ENCODE peak calls at places on chromosomes 7 and 10, in five cellular contexts. One of them, this sample, is unnamed.

GRCh38 chr10:34811126-34811967 is 3.7 kb downstream of the PARD3 start:
- DNase-seq in activated CD8-positive, alpha-beta T cell treated with anti-CD3 and anti-CD28 coated beads for 36 hours: no peak
- DNase-seq in fibroblast of the aortic adventitia: no peak
- DNase-seq in astrocyte: no peak
- DNase-seq in substantia nigra: no peak
- DNase-seq in this sample: no peak

GRCh38 chr7:29748286-29749099 is 57.8 kb upstream of the WIPF3 start:
- DNase-seq in activated CD8-positive, alpha-beta T cell treated with anti-CD3 and anti-CD28 coated beads for 36 hours: no peak
- DNase-seq in fibroblast of the aortic adventitia: peak
- DNase-seq in astrocyte: peak
- DNase-seq in substantia nigra: no peak
- DNase-seq in this sample: peak

GRCh38 chr7:44867073-44867990 is 18.0 kb downstream of the PURB start:
- DNase-seq in activated CD8-positive, alpha-beta T cell treated with anti-CD3 and anti-CD28 coated beads for 36 hours: peak
- DNase-seq in fibroblast of the aortic adventitia: peak
- DNase-seq in astrocyte: peak
- DNase-seq in substantia nigra: no peak
- DNase-seq in this sample: peak

GRCh38 chr10:130053561-130053960 is 57.1 kb downstream of the C10orf143 start:
- DNase-seq in activated CD8-positive, alpha-beta T cell treated with anti-CD3 and anti-CD28 coated beads for 36 hours: no peak
- DNase-seq in fibroblast of the aortic adventitia: no peak
- DNase-seq in astrocyte: no peak
- DNase-seq in substantia nigra: no peak
- DNase-seq in this sample: peak

GRCh38 chr7:9776900-9777299 is 1196.8 kb upstream of the PHF14 start:
- DNase-seq in activated CD8-positive, alpha-beta T cell treated with anti-CD3 and anti-CD28 coated beads for 36 hours: no peak
- DNase-seq in fibroblast of the aortic adventitia: no peak
- DNase-seq in astrocyte: no peak
- DNase-seq in substantia nigra: no peak
- DNase-seq in this sample: no peak

GRCh38 chr10:127150136-127150535 is 46.3 kb downstream of the INSYN2A start:
- DNase-seq in activated CD8-positive, alpha-beta T cell treated with anti-CD3 and anti-CD28 coated beads for 36 hours: no peak
- DNase-seq in fibroblast of the aortic adventitia: peak
- DNase-seq in astrocyte: peak
- DNase-seq in substantia nigra: no peak
- DNase-seq in this sample: peak

GRCh38 chr7:1269336-1269890 is 36.7 kb downstream of the UNCX start:
- DNase-seq in activated CD8-positive, alpha-beta T cell treated with anti-CD3 and anti-CD28 coated beads for 36 hours: no peak
- DNase-seq in fibroblast of the aortic adventitia: no peak
- DNase-seq in astrocyte: no peak
- DNase-seq in substantia nigra: no peak
- DNase-seq in this sample: no peak

GRCh38 chr7:137867289-137867688 is 20.5 kb upstream of the DGKI start:
- DNase-seq in activated CD8-positive, alpha-beta T cell treated with anti-CD3 and anti-CD28 coated beads for 36 hours: no peak
- DNase-seq in fibroblast of the aortic adventitia: no peak
- DNase-seq in astrocyte: no peak
- DNase-seq in substantia nigra: no peak
- DNase-seq in this sample: no peak

GRCh38 chr7:47518827-47519226 is 63.1 kb downstream of the TNS3 start:
- DNase-seq in activated CD8-positive, alpha-beta T cell treated with anti-CD3 and anti-CD28 coated beads for 36 hours: no peak
- DNase-seq in fibroblast of the aortic adventitia: no peak
- DNase-seq in astrocyte: peak
- DNase-seq in substantia nigra: no peak
- DNase-seq in this sample: peak

GRCh38 chr10:62062752-62063512 is 161.4 kb downstream of the ARID5B start:
- DNase-seq in activated CD8-positive, alpha-beta T cell treated with anti-CD3 and anti-CD28 coated beads for 36 hours: no peak
- DNase-seq in fibroblast of the aortic adventitia: no peak
- DNase-seq in astrocyte: no peak
- DNase-seq in substantia nigra: no peak
- DNase-seq in this sample: peak